ENCODE peak calls at places on chromosomes 3 and 15, in nine cellular contexts. One of them, this sample, is unnamed.

GRCh38 chr3:117600112-117600511 is 890.5 kb downstream of the TUSC7 start:
- DNase-seq in GM06990: peak; percentile 40
- DNase-seq in kidney: no peak
- DNase-seq in stomach: peak; percentile 37
- DNase-seq in WERI-Rb-1: no peak
- DNase-seq in fibroblast of pulmonary artery: no peak
- DNase-seq in cardiac muscle cell: no peak
- DNase-seq in uterus: no peak
- DNase-seq in heart left ventricle: no peak
- DNase-seq in this sample: no peak

GRCh38 chr3:183349421-183350157 is 78.8 kb downstream of the MCF2L2 start:
- DNase-seq in fibroblast of pulmonary artery: no peak
- DNase-seq in heart left ventricle: no peak
- DNase-seq in stomach: no peak
- DNase-seq in GM06990: no peak
- DNase-seq in uterus: no peak
- DNase-seq in WERI-Rb-1: no peak
- DNase-seq in kidney: no peak
- DNase-seq in cardiac muscle cell: no peak
- DNase-seq in this sample: no peak

GRCh38 chr3:178761461-178761860 is 225.2 kb downstream of the KCNMB2 start:
- DNase-seq in uterus: no peak
- DNase-seq in cardiac muscle cell: no peak
- DNase-seq in GM06990: no peak
- DNase-seq in heart left ventricle: no peak
- DNase-seq in WERI-Rb-1: no peak
- DNase-seq in fibroblast of pulmonary artery: no peak
- DNase-seq in kidney: no peak
- DNase-seq in stomach: no peak
- DNase-seq in this sample: no peak

GRCh38 chr15:32747886-32748285 is 30.1 kb downstream of the GREM1 start:
- DNase-seq in GM06990: no peak
- DNase-seq in kidney: no peak
- DNase-seq in stomach: no peak
- DNase-seq in WERI-Rb-1: no peak
- DNase-seq in fibroblast of pulmonary artery: no peak
- DNase-seq in uterus: no peak
- DNase-seq in heart left ventricle: no peak
- DNase-seq in cardiac muscle cell: no peak
- DNase-seq in this sample: peak; percentile 52

GRCh38 chr3:159899198-159899597 is 89.4 kb upstream of the IL12A start:
- DNase-seq in heart left ventricle: no peak
- DNase-seq in fibroblast of pulmonary artery: no peak
- DNase-seq in kidney: no peak
- DNase-seq in uterus: no peak
- DNase-seq in GM06990: no peak
- DNase-seq in WERI-Rb-1: no peak
- DNase-seq in cardiac muscle cell: no peak
- DNase-seq in stomach: no peak
- DNase-seq in this sample: no peak

GRCh38 chr15:71302861-71303410 is 187.7 kb downstream of the THSD4 start:
- DNase-seq in stomach: no peak
- DNase-seq in cardiac muscle cell: no peak
- DNase-seq in fibroblast of pulmonary artery: no peak
- DNase-seq in heart left ventricle: no peak
- DNase-seq in GM06990: no peak
- DNase-seq in WERI-Rb-1: no peak
- DNase-seq in kidney: no peak
- DNase-seq in uterus: no peak
- DNase-seq in this sample: no peak

GRCh38 chr3:48518755-48519154 is 14.8 kb upstream of the SHISA5 start:
- DNase-seq in kidney: no peak
- DNase-seq in heart left ventricle: no peak
- DNase-seq in cardiac muscle cell: no peak
- DNase-seq in stomach: no peak
- DNase-seq in uterus: no peak
- DNase-seq in fibroblast of pulmonary artery: no peak
- DNase-seq in GM06990: no peak
- DNase-seq in WERI-Rb-1: no peak
- DNase-seq in this sample: no peak

GRCh38 chr3:132981746-132982145 is 56.4 kb upstream of the TMEM108 start:
- DNase-seq in uterus: no peak
- DNase-seq in WERI-Rb-1: no peak
- DNase-seq in fibroblast of pulmonary artery: no peak
- DNase-seq in heart left ventricle: no peak
- DNase-seq in kidney: no peak
- DNase-seq in cardiac muscle cell: no peak
- DNase-seq in GM06990: no peak
- DNase-seq in stomach: no peak
- DNase-seq in this sample: no peak

GRCh38 chr3:52685285-52685704 is 418 bp downstream of the PBRM1 start:
- DNase-seq in kidney: peak; percentile 92
- DNase-seq in WERI-Rb-1: peak; percentile 88
- DNase-seq in uterus: peak; percentile 58
- DNase-seq in heart left ventricle: peak; percentile 86
- DNase-seq in cardiac muscle cell: no peak
- DNase-seq in stomach: peak; percentile 88
- DNase-seq in fibroblast of pulmonary artery: no peak
- DNase-seq in GM06990: peak; percentile 91
- DNase-seq in this sample: peak; percentile 28

GRCh38 chr15:50064674-50065073 is 54.4 kb downstream of the ATP8B4 start:
- DNase-seq in cardiac muscle cell: no peak
- DNase-seq in heart left ventricle: no peak
- DNase-seq in fibroblast of pulmonary artery: no peak
- DNase-seq in kidney: no peak
- DNase-seq in WERI-Rb-1: no peak
- DNase-seq in uterus: no peak
- DNase-seq in stomach: no peak
- DNase-seq in GM06990: no peak
- DNase-seq in this sample: no peak

GRCh38 chr3:27623085-27623753 is 98.9 kb downstream of the EOMES start:
- DNase-seq in uterus: peak; percentile 27
- DNase-seq in cardiac muscle cell: peak; percentile 58
- DNase-seq in WERI-Rb-1: no peak
- DNase-seq in heart left ventricle: no peak
- DNase-seq in stomach: no peak
- DNase-seq in fibroblast of pulmonary artery: peak; percentile 85
- DNase-seq in GM06990: no peak
- DNase-seq in kidney: no peak
- DNase-seq in this sample: peak; percentile 90

GRCh38 chr3:14842277-14842676 is 23.5 kb downstream of the FGD5 start:
- DNase-seq in cardiac muscle cell: no peak
- DNase-seq in WERI-Rb-1: no peak
- DNase-seq in GM06990: no peak
- DNase-seq in fibroblast of pulmonary artery: no peak
- DNase-seq in heart left ventricle: no peak
- DNase-seq in kidney: no peak
- DNase-seq in uterus: no peak
- DNase-seq in stomach: no peak
- DNase-seq in this sample: no peak
- TF ChIP-seq CTCF in cardiac muscle cell: no peak
- TF ChIP-seq CTCF in WERI-Rb-1: no peak
- TF ChIP-seq CTCF in GM06990: no peak
- TF ChIP-seq CTCF in fibroblast of pulmonary artery: no peak
- TF ChIP-seq CTCF in heart left ventricle: no peak
- TF ChIP-seq CTCF in kidney: no peak
- TF ChIP-seq CTCF in uterus: no peak
- TF ChIP-seq CTCF in stomach: no peak
- TF ChIP-seq CTCF in this sample: no peak

GRCh38 chr15:81418427-81418826 is 44.4 kb upstream of the TMC3 start:
- DNase-seq in heart left ventricle: no peak
- DNase-seq in WERI-Rb-1: no peak
- DNase-seq in fibroblast of pulmonary artery: no peak
- DNase-seq in uterus: no peak
- DNase-seq in GM06990: no peak
- DNase-seq in cardiac muscle cell: no peak
- DNase-seq in kidney: no peak
- DNase-seq in stomach: no peak
- DNase-seq in this sample: no peak

GRCh38 chr15:81418891-81419290 is 44.9 kb upstream of the TMC3 start:
- DNase-seq in WERI-Rb-1: no peak
- DNase-seq in heart left ventricle: no peak
- DNase-seq in uterus: no peak
- DNase-seq in GM06990: no peak
- DNase-seq in cardiac muscle cell: no peak
- DNase-seq in kidney: no peak
- DNase-seq in fibroblast of pulmonary artery: no peak
- DNase-seq in stomach: no peak
- DNase-seq in this sample: no peak

GRCh38 chr15:81413851-81414250 is 39.8 kb upstream of the TMC3 start:
- DNase-seq in kidney: no peak
- DNase-seq in uterus: no peak
- DNase-seq in WERI-Rb-1: no peak
- DNase-seq in fibroblast of pulmonary artery: no peak
- DNase-seq in GM06990: no peak
- DNase-seq in stomach: no peak
- DNase-seq in cardiac muscle cell: no peak
- DNase-seq in heart left ventricle: no peak
- DNase-seq in this sample: no peak

DNA sequence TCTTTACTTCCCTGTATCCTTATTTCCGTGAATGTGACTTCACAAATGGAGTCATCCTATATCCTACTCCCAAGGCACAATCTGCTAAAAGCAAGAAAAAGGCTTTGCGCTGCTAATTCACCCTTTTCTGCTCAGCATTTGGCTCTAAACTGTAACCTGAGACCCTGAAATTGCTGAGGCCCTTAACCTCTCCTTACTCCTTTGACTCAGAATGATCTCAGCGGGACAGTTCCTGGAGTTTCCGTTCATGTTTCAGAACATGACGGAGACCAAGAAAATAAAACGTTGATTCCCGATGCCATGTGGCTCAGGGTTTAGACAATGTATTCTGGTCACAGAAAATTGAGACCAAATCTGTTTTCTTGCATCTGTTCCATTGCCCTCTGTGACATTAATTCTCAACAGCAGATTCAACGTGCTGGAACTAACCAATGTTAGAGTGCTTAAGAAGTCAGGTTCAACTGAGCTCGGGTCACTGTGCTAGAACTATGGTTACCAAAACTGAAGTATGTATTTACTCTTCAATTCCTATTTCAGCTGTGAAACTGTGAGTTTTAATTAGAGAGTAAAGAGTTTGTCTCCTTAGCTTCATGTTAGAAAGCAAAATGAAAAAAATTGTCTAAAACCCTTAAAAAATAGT is 45.4 kb upstream of the TMC3 start:
- DNase-seq in stomach: no peak
- DNase-seq in cardiac muscle cell: no peak
- DNase-seq in uterus: no peak
- DNase-seq in kidney: no peak
- DNase-seq in fibroblast of pulmonary artery: peak; percentile 7
- DNase-seq in WERI-Rb-1: peak; percentile 45
- DNase-seq in GM06990: no peak
- DNase-seq in heart left ventricle: no peak
- DNase-seq in this sample: no peak
- TF ChIP-seq CTCF in stomach: no peak
- TF ChIP-seq CTCF in cardiac muscle cell: no peak
- TF ChIP-seq CTCF in uterus: no peak
- TF ChIP-seq CTCF in kidney: no peak
- TF ChIP-seq CTCF in fibroblast of pulmonary artery: no peak
- TF ChIP-seq CTCF in WERI-Rb-1: no peak
- TF ChIP-seq CTCF in GM06990: no peak
- TF ChIP-seq CTCF in heart left ventricle: no peak
- TF ChIP-seq CTCF in this sample: no peak

GRCh38 chr3:116339441-116340028 is 105.8 kb downstream of the LSAMP start:
- DNase-seq in cardiac muscle cell: peak; percentile 81
- DNase-seq in WERI-Rb-1: no peak
- DNase-seq in stomach: no peak
- DNase-seq in uterus: no peak
- DNase-seq in heart left ventricle: no peak
- DNase-seq in kidney: no peak
- DNase-seq in fibroblast of pulmonary artery: peak; percentile 48
- DNase-seq in GM06990: no peak
- DNase-seq in this sample: no peak

GRCh38 chr3:116338713-116339112 is 106.6 kb downstream of the LSAMP start:
- DNase-seq in WERI-Rb-1: no peak
- DNase-seq in fibroblast of pulmonary artery: no peak
- DNase-seq in cardiac muscle cell: no peak
- DNase-seq in GM06990: no peak
- DNase-seq in heart left ventricle: no peak
- DNase-seq in kidney: no peak
- DNase-seq in stomach: no peak
- DNase-seq in uterus: no peak
- DNase-seq in this sample: no peak

GRCh38 chr3:116341381-116341780 is 103.9 kb downstream of the LSAMP start:
- DNase-seq in stomach: no peak
- DNase-seq in kidney: no peak
- DNase-seq in cardiac muscle cell: no peak
- DNase-seq in WERI-Rb-1: no peak
- DNase-seq in GM06990: no peak
- DNase-seq in fibroblast of pulmonary artery: no peak
- DNase-seq in heart left ventricle: no peak
- DNase-seq in uterus: no peak
- DNase-seq in this sample: no peak

GRCh38 chr3:116340680-116341216 is 104.5 kb downstream of the LSAMP start:
- DNase-seq in WERI-Rb-1: no peak
- DNase-seq in stomach: no peak
- DNase-seq in cardiac muscle cell: peak; percentile 42
- DNase-seq in heart left ventricle: no peak
- DNase-seq in uterus: no peak
- DNase-seq in fibroblast of pulmonary artery: no peak
- DNase-seq in GM06990: no peak
- DNase-seq in kidney: no peak
- DNase-seq in this sample: no peak

DNA sequence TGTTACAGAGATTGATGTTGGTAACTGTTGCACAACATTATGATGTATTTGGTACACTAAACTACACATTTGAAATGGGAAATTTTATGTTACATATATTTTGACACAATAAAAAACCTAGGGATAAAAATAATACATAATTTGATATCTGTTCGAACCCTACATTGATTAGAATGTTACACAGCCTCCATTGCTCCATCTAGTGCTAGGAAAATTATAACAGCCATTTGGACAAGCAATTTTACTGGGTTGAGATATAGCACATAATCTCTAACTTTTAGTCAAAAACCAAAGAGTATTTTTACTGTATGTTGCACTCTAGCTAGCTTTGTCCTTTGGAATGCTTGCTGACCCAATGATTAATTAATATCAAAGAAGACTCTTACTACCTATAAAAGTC is 108.1 kb downstream of the LSAMP start:
- DNase-seq in GM06990: no peak
- DNase-seq in heart left ventricle: no peak
- DNase-seq in kidney: no peak
- DNase-seq in stomach: no peak
- DNase-seq in uterus: no peak
- DNase-seq in fibroblast of pulmonary artery: no peak
- DNase-seq in WERI-Rb-1: no peak
- DNase-seq in cardiac muscle cell: no peak
- DNase-seq in this sample: no peak
- TF ChIP-seq CTCF in GM06990: peak; percentile 21
- TF ChIP-seq CTCF in heart left ventricle: no peak
- TF ChIP-seq CTCF in kidney: no peak
- TF ChIP-seq CTCF in stomach: no peak
- TF ChIP-seq CTCF in uterus: no peak
- TF ChIP-seq CTCF in fibroblast of pulmonary artery: peak; percentile 32
- TF ChIP-seq CTCF in WERI-Rb-1: peak; percentile 6
- TF ChIP-seq CTCF in cardiac muscle cell: peak; percentile 23
- TF ChIP-seq CTCF in this sample: no peak

DNA sequence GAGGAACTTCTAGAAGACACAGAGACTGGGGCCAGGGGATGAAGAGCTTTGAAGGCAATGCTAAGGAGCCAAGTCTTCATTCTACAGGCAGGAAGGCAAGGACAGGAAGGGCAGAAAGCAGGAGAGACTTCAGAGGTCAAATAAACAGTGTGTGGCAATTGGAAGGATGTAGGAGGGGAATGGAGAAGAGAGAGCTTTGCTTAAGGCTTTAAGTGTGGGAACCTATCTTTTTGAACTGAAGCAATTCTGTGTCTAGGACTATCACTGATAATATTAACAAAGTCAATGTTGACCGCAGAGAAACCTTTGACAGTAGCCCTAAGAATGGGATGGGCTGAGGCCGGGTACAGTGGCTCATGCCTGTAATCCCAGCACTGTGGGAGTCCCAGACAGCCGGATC is 325.0 kb downstream of the FOXP1 start:
- DNase-seq in stomach: no peak
- DNase-seq in uterus: no peak
- DNase-seq in cardiac muscle cell: peak; percentile 63
- DNase-seq in WERI-Rb-1: no peak
- DNase-seq in heart left ventricle: no peak
- DNase-seq in kidney: no peak
- DNase-seq in fibroblast of pulmonary artery: peak; percentile 69
- DNase-seq in GM06990: no peak
- DNase-seq in this sample: no peak
- TF ChIP-seq CTCF in stomach: no peak
- TF ChIP-seq CTCF in uterus: no peak
- TF ChIP-seq CTCF in cardiac muscle cell: no peak
- TF ChIP-seq CTCF in WERI-Rb-1: no peak
- TF ChIP-seq CTCF in heart left ventricle: no peak
- TF ChIP-seq CTCF in kidney: no peak
- TF ChIP-seq CTCF in fibroblast of pulmonary artery: no peak
- TF ChIP-seq CTCF in GM06990: no peak
- TF ChIP-seq CTCF in this sample: no peak